ENCODE peak calls at places on chromosomes 1 and 21, in four cellular contexts. I is breast epithelium, T is GM12891, S is endothelial cell of umbilical vein. G is an unnamed sample.

GRCh38 chr21:42195378-42196031 is 23.4 kb upstream of the ABCG1 start:
- DNase-seq in I (no peak), T (no peak), S (no peak), G (peak; percentile 64)

GRCh38 chr21:18298228-18298627 is 53.6 kb downstream of the CHODL start:
- DNase-seq in I (no peak), T (no peak), S (no peak), G (no peak)

GRCh38 chr1:55300975-55301374 is 85.8 kb upstream of the USP24 start:
- DNase-seq in I (no peak), T (no peak), S (no peak), G (no peak)

GRCh38 chr1:12166834-12167492 is at the start of gene TNFRSF1B:
- DNase-seq in I (no peak), T (peak; percentile 90), S (peak; percentile 71), G (peak; percentile 50)

GRCh38 chr1:115198938-115199337 is 109.6 kb upstream of the TSPAN2 start:
- DNase-seq in I (no peak), T (no peak), S (no peak), G (no peak)

GRCh38 chr1:64135501-64136245 is 67.8 kb upstream of the UBE2U start:
- DNase-seq in I (no peak), T (no peak), S (no peak), G (no peak)

GRCh38 chr1:155392898-155393411 is 72.3 kb downstream of the RUSC1 start:
- DNase-seq in I (no peak), T (no peak), S (no peak), G (no peak)

GRCh38 chr1:3744646-3745045 is 7.6 kb upstream of the CCDC27 start:
- DNase-seq in I (no peak), T (no peak), S (no peak), G (no peak)

GRCh38 chr1:201384406-201384782 is 6.9 kb upstream of the TNNT2 start:
- DNase-seq in I (no peak), T (no peak), S (no peak), G (no peak)

GRCh38 chr1:43143441-43143888 is 28.6 kb downstream of the EBNA1BP2 start:
- DNase-seq in I (no peak), T (no peak), S (peak; percentile 11), G (no peak)

GRCh38 chr1:8463144-8463927 is 145.4 kb downstream of the SLC45A1 start:
- DNase-seq in I (no peak), T (no peak), S (peak; percentile 81), G (no peak)
- TF ChIP-seq POLR2AphosphoS5 in I (peak; percentile 26), T (no peak), S (no peak), G (no peak)

DNA sequence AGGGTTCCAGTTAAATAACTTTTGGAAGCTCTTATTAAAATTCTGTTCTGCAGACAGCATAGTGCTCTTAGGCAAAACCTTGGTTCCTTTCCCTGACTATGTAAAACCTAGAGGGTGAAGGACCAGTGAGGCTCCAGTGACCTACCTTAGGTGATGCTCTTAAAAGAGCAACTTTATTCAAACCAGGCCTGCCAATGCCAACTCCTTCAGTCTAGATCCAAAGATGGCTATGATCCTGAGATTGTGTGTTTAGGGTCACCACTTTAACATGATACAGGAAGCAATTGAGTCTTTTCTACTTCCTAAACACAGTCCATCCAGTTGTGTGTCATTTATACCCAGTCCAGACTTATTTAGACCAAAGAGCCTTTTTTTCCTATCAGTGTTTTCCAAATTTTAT is 10.8 kb downstream of the MCL1 start:
- DNase-seq in I (no peak), T (no peak), S (no peak), G (no peak)
- TF ChIP-seq POLR2AphosphoS5 in I (no peak), T (peak; percentile 53), S (peak; percentile 64), G (no peak)

DNA sequence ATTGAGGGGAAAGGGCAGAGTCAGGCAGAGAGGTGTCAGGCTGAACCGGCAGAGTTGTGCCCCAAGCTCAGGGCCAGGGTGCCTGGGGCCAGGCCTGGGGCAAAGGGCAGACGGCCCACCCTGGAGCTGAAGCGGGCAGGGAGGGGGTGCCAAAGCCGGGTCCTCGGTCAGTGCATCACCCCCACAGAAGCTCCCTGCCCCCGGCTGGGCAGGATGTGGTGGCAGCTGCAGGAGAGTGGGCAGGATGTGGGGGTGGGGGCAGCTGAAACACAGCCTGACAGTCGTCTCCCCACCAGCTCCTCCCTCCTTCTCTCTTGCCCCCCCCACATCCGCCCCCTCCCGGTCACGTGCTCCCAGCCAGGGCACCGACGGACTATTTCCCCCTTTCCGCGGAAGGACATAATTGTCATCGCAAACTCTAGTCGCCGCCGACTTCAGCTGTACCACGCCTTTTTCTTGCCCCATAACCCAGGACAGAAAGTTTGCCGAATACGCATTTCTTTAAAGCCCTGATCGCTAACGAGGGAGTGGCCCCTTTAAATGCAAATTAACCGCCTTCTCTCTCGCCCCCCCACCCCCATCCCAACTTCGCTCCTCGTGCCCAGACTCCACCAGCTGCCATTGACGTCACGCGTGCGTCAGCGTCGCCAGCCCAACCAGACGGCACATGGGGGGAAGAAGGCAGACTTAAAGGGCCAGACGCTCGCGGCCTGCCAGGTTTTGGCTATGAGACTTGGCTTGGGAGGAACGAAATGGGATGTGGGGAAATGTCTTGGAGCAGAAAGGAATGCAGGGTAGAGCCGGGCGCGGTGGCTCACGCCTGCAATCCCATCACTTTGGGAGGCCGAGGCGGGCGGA is 4.5 kb upstream of the MEF2D start:
- DNase-seq in I (peak; percentile 99), T (peak; percentile 73), S (peak; percentile 98), G (peak; percentile 100)
- TF ChIP-seq POLR2AphosphoS5 in I (peak; percentile 96), T (no peak), S (peak; percentile 93), G (peak; percentile 67)

DNA sequence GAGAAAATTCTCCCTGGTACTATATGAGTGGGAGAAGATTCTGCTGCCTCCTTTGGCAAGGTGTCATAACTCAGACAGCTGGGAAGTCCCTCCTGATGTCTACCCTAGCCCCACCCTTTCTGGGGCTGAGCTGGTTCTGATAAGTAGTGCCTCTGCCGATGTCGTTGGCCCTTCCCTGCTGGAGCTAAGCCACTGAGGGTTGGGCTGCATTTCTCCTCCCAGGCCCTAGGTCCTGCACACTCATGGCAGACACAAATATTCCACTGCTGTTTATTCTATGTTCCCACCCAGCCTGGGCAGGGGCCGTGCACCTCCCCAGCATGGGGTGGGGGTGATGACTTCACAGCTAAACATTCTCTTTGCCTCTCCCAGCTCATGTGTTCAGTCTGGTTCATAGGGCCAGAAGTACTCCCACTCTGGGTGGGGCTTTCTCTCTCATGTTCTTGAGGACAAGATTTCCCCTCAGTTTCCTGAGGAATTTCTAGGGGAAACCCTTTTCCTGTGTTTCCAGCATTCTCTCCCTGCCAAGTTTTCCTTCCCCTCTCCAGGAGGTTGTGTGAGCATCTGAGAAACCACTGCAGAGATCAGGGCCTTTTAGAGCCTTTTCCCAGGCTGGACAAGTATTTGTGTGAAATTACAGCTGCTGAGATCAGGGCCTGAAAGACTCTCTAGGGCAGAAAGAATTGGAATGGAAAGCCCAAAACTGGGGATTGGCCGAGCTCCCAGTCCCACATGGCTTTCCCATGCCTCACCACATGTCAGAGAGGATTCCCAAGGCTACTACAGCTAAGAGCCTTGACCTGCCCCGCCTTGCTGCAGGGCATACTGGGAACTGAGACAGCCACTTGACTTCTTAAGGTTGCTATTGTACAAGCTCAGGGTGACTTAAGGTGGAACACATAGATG is 66.2 kb downstream of the ATP2B4 start:
- DNase-seq in I (peak; percentile 73), T (no peak), S (peak; percentile 88), G (no peak)
- TF ChIP-seq POLR2AphosphoS5 in I (peak; percentile 68), T (no peak), S (no peak), G (no peak)

DNA sequence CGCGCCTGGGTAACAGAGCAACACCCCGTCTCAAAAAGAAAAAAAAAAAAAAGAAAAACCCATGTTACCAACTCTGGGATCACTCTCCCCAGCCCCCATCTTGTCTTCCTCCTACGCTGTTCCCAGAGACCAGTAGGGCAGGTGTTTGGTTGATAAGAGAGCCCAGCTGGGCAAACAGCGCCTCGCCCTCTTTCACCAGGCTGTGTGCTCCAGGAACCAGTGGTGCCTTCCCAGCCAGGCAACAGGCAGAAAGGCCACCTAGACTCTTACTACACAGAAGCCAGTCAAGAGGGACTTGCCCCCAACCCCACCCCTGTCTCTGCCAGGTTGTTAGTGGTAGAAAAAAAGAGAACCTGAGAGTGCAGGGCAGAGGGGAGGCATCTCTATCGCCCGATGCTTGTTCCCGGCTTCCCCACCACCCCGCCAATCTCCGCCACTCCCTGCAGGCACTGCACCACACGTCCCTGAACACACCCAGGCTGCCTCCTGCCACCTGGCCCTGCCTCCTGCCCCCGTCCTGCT is 14.0 kb upstream of the CTRC start:
- DNase-seq in I (no peak), T (no peak), S (no peak), G (no peak)
- TF ChIP-seq POLR2AphosphoS5 in I (no peak), T (no peak), S (no peak), G (no peak)

DNA sequence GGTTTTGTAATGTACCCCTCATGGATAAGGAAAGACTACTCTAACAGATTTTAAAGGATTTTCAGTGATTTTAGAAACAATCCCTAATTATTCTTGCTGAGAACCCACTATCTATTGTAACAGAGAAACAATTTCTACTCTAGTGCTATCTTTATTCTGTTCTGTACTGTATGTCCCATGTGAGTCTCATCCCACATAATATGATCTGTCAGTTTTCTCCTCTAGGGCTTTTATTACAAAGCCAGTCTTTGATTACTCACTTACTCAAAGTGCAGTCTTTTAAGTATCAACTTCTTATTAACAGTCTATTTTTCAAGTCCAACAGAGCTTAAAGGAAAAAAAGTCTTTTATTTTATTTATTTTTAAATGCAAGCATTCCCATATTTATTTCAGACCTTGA is 54.8 kb downstream of the CTH start:
- DNase-seq in I (no peak), T (no peak), S (no peak), G (no peak)
- TF ChIP-seq POLR2AphosphoS5 in I (no peak), T (no peak), S (no peak), G (no peak)

GRCh38 chr1:25477448-25478034 is 46.8 kb downstream of the MACO1 start:
- DNase-seq in I (no peak), T (no peak), S (no peak), G (no peak)
- TF ChIP-seq POLR2AphosphoS5 in I (no peak), T (no peak), S (no peak), G (no peak)

DNA sequence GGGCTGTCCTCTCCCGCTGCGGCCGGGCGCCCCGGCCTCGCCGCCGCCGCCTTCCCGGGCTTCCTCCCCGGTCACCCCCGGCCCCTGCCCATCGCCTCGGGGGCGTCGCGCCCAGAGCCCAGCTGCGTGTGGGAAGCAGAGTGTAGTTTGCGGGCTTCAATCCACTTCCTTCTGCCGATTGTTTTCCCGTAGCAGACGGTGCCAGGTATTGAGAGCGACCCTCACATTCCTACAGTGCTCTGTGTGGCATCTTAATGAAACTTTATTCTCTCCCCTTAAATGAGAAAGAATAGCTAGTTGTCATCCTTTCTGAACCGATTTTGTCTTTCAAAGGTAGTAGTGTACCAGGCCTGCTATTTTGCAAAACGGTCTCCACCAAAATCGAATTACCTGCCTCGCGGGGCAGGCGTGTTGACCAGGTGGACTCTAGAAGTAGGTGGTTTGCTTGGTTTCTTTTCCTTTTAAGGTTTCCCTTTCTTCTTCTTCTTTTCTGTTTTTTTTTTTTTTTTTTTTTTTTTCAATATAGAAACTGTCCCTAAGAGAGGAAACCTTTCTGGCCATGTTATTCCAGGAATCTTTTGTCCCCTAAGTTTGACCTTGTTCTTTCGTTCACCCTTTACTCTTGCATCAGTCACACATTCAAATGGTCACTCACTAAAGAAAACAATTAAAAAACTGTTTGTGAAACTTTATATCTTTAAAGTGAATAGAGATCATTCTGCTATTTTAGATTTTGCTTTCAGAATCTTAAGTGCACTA is 881 bp downstream of the USP25 start:
- DNase-seq in I (no peak), T (no peak), S (peak; percentile 56), G (no peak)
- TF ChIP-seq POLR2AphosphoS5 in I (no peak), T (no peak), S (no peak), G (no peak)